ENCODE peak calls at places on chromosomes 6 and 20, in eight cellular contexts. L, Y, O, T, M, H, S and Q are unnamed samples. For H3K4me1, the result is how much of the 10 kb centered on the place peaks cover.

GRCh38 chr20:53945478-53945877 is 124.9 kb downstream of the BCAS1 start:
- DNase-seq in L (no peak), Y (no peak), O (no peak), T (no peak), M (no peak), H (no peak), S (no peak), Q (no peak)

GRCh38 chr6:109059591-109060021 is 35.0 kb downstream of the SESN1 start:
- DNase-seq in L (no peak), Y (no peak), O (peak), T (no peak), M (no peak), H (no peak), S (no peak), Q (no peak)

GRCh38 chr20:37102571-37102970 is 6.8 kb upstream of the RBL1 start:
- DNase-seq in L (no peak), Y (no peak), O (no peak), T (no peak), M (no peak), H (no peak), S (peak), Q (no peak)

GRCh38 chr20:16846011-16846410 is 97.9 kb downstream of the OTOR start:
- DNase-seq in L (no peak), Y (no peak), O (no peak), T (no peak), M (no peak), H (no peak), S (no peak), Q (no peak)

GRCh38 chr20:25059866-25060465 is 2.0 kb upstream of the ACSS1 start:
- DNase-seq in L (peak), Y (no peak), O (no peak), T (no peak), M (peak), H (no peak), S (no peak), Q (peak)

GRCh38 chr6:27582928-27583725 is 110.2 kb upstream of the ZNF184 start:
- DNase-seq in L (no peak), Y (no peak), O (no peak), T (peak), M (no peak), H (no peak), S (peak), Q (peak)

GRCh38 chr6:168301648-168302398 is 17.8 kb downstream of the DACT2 start:
- DNase-seq in L (peak), Y (no peak), O (no peak), T (no peak), M (no peak), H (no peak), S (no peak), Q (peak)

GRCh38 chr6:29631860-29632731 is 887 bp downstream of the GABBR1 start:
- DNase-seq in L (peak), Y (peak), O (peak), T (peak), M (peak), H (peak), S (peak), Q (peak)

GRCh38 chr20:1062334-1063015 is 55.9 kb upstream of the PSMF1 start:
- DNase-seq in L (peak), Y (no peak), O (no peak), T (no peak), M (no peak), H (no peak), S (no peak), Q (peak)

GRCh38 chr20:11379257-11380011 is 538.3 kb upstream of the BTBD3 start:
- DNase-seq in L (no peak), Y (no peak), O (no peak), T (peak), M (no peak), H (peak), S (no peak), Q (no peak)

GRCh38 chr20:20463933-20464374 is 96.0 kb downstream of the INSM1 start:
- DNase-seq in L (no peak), Y (no peak), O (no peak), T (no peak), M (no peak), H (no peak), S (peak), Q (no peak)

GRCh38 chr20:56759741-56760278 is 130.7 kb downstream of the TFAP2C start:
- DNase-seq in L (no peak), Y (no peak), O (no peak), T (no peak), M (no peak), H (no peak), S (no peak), Q (no peak)

GRCh38 chr6:7073810-7074525 is 33.8 kb upstream of the RREB1 start:
- DNase-seq in L (peak), Y (peak), O (peak), T (no peak), M (no peak), H (peak), S (no peak), Q (peak)

GRCh38 chr20:4949833-4950178 is 51.5 kb downstream of the SLC23A2 start:
- DNase-seq in L (no peak), Y (no peak), O (no peak), T (peak), M (no peak), H (no peak), S (peak), Q (no peak)

GRCh38 chr20:47614703-47615309 is 113.1 kb downstream of the NCOA3 start:
- DNase-seq in L (no peak), Y (no peak), O (no peak), T (no peak), M (no peak), H (no peak), S (no peak), Q (no peak)

GRCh38 chr20:57866250-57867106 is 156.7 kb upstream of the PMEPA1 start:
- DNase-seq in L (no peak), Y (peak), O (no peak), T (no peak), M (peak), H (no peak), S (no peak), Q (no peak)

GRCh38 chr6:111417181-111417585 is 65.8 kb downstream of the REV3L start:
- DNase-seq in L (no peak), Y (no peak), O (no peak), T (peak), M (peak), H (no peak), S (no peak), Q (peak)

GRCh38 chr20:3701061-3701998 is 11.1 kb downstream of the SIGLEC1 start:
- DNase-seq in L (no peak), Y (no peak), O (no peak), T (no peak), M (no peak), H (no peak), S (no peak), Q (no peak)

GRCh38 chr6:13409991-13410390 is 77.4 kb downstream of the GFOD1 start:
- DNase-seq in L (no peak), Y (no peak), O (no peak), T (no peak), M (no peak), H (no peak), S (no peak), Q (no peak)

GRCh38 chr20:18363708-18364107 is 75.4 kb downstream of the ZNF133 start:
- DNase-seq in L (no peak), Y (no peak), O (no peak), T (no peak), M (no peak), H (no peak), S (no peak), Q (no peak)

GRCh38 chr20:50415516-50416268 is 94.5 kb upstream of the PTPN1 start:
- DNase-seq in L (peak), Y (no peak), O (no peak), T (peak), M (peak), H (peak), S (no peak), Q (peak)

GRCh38 chr6:132214716-132215115 is 186.6 kb downstream of the MOXD1 start:
- DNase-seq in L (no peak), Y (no peak), O (no peak), T (no peak), M (no peak), H (no peak), S (no peak), Q (no peak)

GRCh38 chr20:63533871-63534393 is 3.2 kb downstream of the PTK6 start:
- DNase-seq in L (peak), Y (no peak), O (no peak), T (no peak), M (no peak), H (peak), S (no peak), Q (peak)

GRCh38 chr20:53530440-53530839 is 63.2 kb downstream of the ZNF217 start:
- DNase-seq in L (no peak), Y (no peak), O (no peak), T (no peak), M (no peak), H (no peak), S (no peak), Q (no peak)

GRCh38 chr6:12254228-12254627 is 35.9 kb upstream of the EDN1 start:
- DNase-seq in L (no peak), Y (no peak), O (no peak), T (no peak), M (no peak), H (no peak), S (no peak), Q (no peak)

GRCh38 chr6:128519132-128519930 is 1.1 kb downstream of the PTPRK start:
- DNase-seq in L (peak), Y (peak), O (peak), T (peak), M (peak), H (peak), S (no peak), Q (peak)

GRCh38 chr6:105318660-105319059 is 84.2 kb downstream of the PREP start:
- DNase-seq in L (no peak), Y (no peak), O (no peak), T (no peak), M (no peak), H (no peak), S (no peak), Q (no peak)

GRCh38 chr6:3919130-3919628 is 70.0 kb downstream of the FAM50B start:
- DNase-seq in L (no peak), Y (no peak), O (no peak), T (no peak), M (no peak), H (no peak), S (no peak), Q (no peak)

GRCh38 chr20:47352332-47353223 is 3.9 kb downstream of the ZMYND8 start:
- DNase-seq in L (peak), Y (no peak), O (no peak), T (no peak), M (no peak), H (peak), S (peak), Q (peak)

GRCh38 chr6:133288662-133289061 is 47.5 kb downstream of the EYA4 start:
- DNase-seq in L (no peak), Y (no peak), O (no peak), T (no peak), M (no peak), H (no peak), S (no peak), Q (no peak)

GRCh38 chr6:51526049-51526448 is 561.4 kb downstream of the PKHD1 start:
- DNase-seq in L (no peak), Y (no peak), O (no peak), T (no peak), M (no peak), H (no peak), S (no peak), Q (no peak)

GRCh38 chr6:39790772-39791171 is 1.4 kb upstream of the DAAM2 start:
- DNase-seq in L (no peak), Y (no peak), O (no peak), T (no peak), M (no peak), H (no peak), S (no peak), Q (no peak)

GRCh38 chr20:50068041-50068651 is 44.8 kb downstream of the UBE2V1 start:
- DNase-seq in L (no peak), Y (no peak), O (no peak), T (no peak), M (no peak), H (peak), S (no peak), Q (no peak)

GRCh38 chr20:15867899-15868298 is 705.3 kb downstream of the KIF16B start:
- DNase-seq in L (no peak), Y (no peak), O (no peak), T (peak), M (no peak), H (no peak), S (peak), Q (no peak)

GRCh38 chr20:63743210-63743970 is 3.8 kb downstream of the SLC2A4RG start:
- DNase-seq in L (no peak), Y (no peak), O (no peak), T (no peak), M (peak), H (peak), S (no peak), Q (no peak)

GRCh38 chr20:33650753-33651561 is 11.2 kb upstream of the C20orf144 start:
- DNase-seq in L (peak), Y (no peak), O (no peak), T (no peak), M (peak), H (no peak), S (no peak), Q (peak)

GRCh38 chr6:163333686-163334085 is 80.8 kb upstream of the QKI start:
- DNase-seq in L (no peak), Y (no peak), O (no peak), T (no peak), M (no peak), H (no peak), S (no peak), Q (no peak)
- H3K4me1 ChIP-seq in L (under half), Y (under half), O (under half), T (under half), M (under half), H (under half), S (under half), Q (under half)

GRCh38 chr6:15245361-15246216 is at the start of gene JARID2:
- DNase-seq in L (peak), Y (peak), O (peak), T (peak), M (peak), H (peak), S (peak), Q (peak)

GRCh38 chr6:15242937-15243614 is 2.8 kb upstream of the JARID2 start:
- DNase-seq in L (no peak), Y (no peak), O (no peak), T (no peak), M (no peak), H (no peak), S (no peak), Q (no peak)

GRCh38 chr6:15244605-15245360 is 1.1 kb upstream of the JARID2 start:
- DNase-seq in L (peak), Y (no peak), O (peak), T (peak), M (peak), H (no peak), S (peak), Q (peak)

GRCh38 chr6:15242503-15242902 is 3.4 kb upstream of the JARID2 start:
- DNase-seq in L (no peak), Y (no peak), O (no peak), T (no peak), M (no peak), H (no peak), S (no peak), Q (no peak)

GRCh38 chr6:15243994-15244604 is 1.8 kb upstream of the JARID2 start:
- DNase-seq in L (no peak), Y (no peak), O (no peak), T (no peak), M (no peak), H (no peak), S (no peak), Q (no peak)
- H3K4me3 ChIP-seq in L (peak), Y (peak), O (peak), T (peak), M (peak), H (peak), S (peak), Q (no peak)

DNA sequence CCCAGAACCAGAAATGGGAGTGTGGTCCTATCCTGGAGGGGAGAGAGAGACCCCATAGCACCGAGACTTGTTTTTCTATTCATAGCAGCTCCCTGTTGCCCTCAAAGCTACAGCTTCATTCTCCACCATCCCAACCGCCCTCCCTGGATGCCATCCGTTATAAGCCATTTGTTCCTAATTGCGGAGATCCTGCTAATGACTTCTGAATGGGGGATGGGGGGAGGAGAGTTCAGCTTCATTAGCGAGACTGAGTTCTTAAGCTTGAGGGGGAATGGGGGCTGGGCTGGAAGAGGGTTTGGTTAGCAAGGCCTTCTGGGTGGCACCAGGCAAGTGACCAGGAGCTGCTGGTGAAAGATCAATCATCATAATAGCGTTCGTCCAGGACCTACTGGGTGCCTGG is 27.1 kb downstream of the FOXP4 start:
- DNase-seq in L (no peak), Y (no peak), O (no peak), T (no peak), M (no peak), H (no peak), S (no peak), Q (no peak)
- H3K4me1 ChIP-seq in L (under half), Y (under half), O (under half), T (under half), M (under half), H (under half), S (under half), Q (under half)

GRCh38 chr20:44219791-44220190 is 9.2 kb upstream of the OSER1 start:
- DNase-seq in L (no peak), Y (no peak), O (no peak), T (no peak), M (no peak), H (no peak), S (no peak), Q (no peak)

GRCh38 chr20:44219287-44219686 is 8.7 kb upstream of the OSER1 start:
- DNase-seq in L (no peak), Y (no peak), O (peak), T (no peak), M (no peak), H (no peak), S (peak), Q (no peak)

GRCh38 chr20:44218441-44218840 is 7.9 kb upstream of the OSER1 start:
- DNase-seq in L (no peak), Y (peak), O (peak), T (no peak), M (no peak), H (no peak), S (no peak), Q (no peak)

GRCh38 chr20:44215125-44215524 is 4.6 kb upstream of the OSER1 start:
- DNase-seq in L (peak), Y (peak), O (peak), T (peak), M (peak), H (peak), S (peak), Q (peak)

DNA sequence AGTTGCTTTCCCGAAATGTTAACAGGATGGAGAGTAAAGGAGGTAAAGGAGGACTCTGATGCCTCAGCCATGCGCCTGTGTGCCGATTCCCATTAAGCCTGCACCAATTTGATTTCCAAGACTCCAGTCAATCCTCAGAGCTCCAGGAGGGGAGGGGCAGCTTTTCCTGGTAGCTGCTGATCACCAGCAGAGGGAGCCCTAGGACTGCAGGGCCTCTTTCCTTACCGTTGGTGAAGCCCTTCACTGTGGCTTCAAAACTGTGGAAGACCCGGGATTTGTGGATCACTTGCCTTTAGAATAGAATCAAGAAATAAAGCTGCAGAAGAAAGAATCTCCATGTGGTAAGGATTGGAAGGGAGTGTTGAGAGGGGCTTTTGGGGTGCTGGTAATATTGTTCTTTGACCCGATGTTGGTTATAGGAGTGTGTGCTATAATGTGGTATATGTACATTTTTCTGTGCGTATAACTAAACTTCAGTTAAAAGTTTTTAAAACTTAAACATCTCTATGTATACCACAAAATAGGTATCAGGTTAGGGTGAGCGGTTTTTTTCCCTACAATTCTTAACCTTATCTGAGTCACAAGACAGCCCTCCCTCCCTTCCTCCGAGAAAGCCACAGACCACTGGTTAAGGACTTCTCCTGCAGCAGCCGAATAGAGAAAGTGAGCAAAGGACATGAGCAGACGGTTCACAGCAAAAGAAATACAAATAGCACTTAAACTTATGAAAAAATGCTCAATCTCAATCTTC is 6.9 kb upstream of the OSER1 start:
- DNase-seq in L (peak), Y (peak), O (peak), T (peak), M (no peak), H (peak), S (peak), Q (peak)
- H3K4me3 ChIP-seq in L (no peak), Y (peak), O (peak), T (no peak), M (no peak), H (no peak), S (no peak), Q (no peak)

GRCh38 chr20:62241501-62241900 is 3.2 kb downstream of the OSBPL2 start:
- DNase-seq in L (peak), Y (no peak), O (no peak), T (no peak), M (no peak), H (peak), S (no peak), Q (peak)
- H3K4me1 ChIP-seq in L (under half), Y (under half), O (under half), T (under half), M (under half), H (under half), S (under half), Q (under half)

GRCh38 chr6:125750692-125751333 is 1.4 kb downstream of the HEY2 start:
- DNase-seq in L (no peak), Y (no peak), O (no peak), T (no peak), M (no peak), H (no peak), S (no peak), Q (no peak)

GRCh38 chr6:125748534-125749111 is 809 bp upstream of the HEY2 start:
- DNase-seq in L (no peak), Y (no peak), O (peak), T (no peak), M (no peak), H (no peak), S (peak), Q (no peak)

GRCh38 chr6:125749112-125749863 is at the start of gene HEY2:
- DNase-seq in L (peak), Y (peak), O (peak), T (peak), M (peak), H (peak), S (peak), Q (peak)

GRCh38 chr6:125751334-125751916 is 2.0 kb downstream of the HEY2 start:
- DNase-seq in L (no peak), Y (no peak), O (no peak), T (no peak), M (no peak), H (no peak), S (no peak), Q (no peak)

DNA sequence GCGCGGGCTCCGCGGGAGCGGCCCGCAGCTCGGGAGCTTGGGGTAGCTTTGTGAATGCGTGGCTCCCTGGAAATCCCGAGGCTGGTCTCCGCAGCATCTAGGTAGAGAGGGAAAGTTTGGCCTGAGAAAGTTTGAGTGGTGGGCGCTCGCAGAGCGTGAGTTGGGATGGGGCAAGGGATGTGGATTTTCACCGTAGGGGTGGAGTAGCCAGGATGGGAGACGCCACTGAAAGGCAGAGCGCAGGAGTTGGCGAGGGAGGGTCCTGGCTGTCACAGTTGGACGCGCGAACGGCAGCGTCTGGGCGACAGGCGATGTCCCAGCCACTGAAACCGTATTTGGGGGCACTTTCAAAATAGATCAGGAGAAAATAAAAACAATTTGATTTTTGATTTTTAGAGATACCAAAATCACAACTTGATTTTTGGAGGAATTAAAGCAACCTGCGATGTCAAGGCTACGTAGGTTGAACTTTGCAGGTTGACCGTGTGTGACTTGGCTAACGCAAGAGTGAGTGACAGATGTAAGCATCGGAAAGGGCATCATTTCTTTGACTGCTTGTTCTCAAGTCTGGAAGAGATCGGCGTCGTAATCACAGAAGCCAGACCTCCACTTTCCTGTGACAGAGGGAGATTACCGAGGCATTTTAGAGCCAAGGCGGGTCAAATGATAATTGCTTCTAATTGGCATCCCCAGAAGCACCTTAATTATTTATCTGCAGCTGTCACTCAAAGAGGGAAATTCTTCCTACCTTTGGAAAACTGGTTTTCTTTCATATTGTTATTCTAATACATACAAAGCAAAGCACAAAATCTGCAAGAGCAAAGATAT is 646 bp downstream of the HEY2 start:
- DNase-seq in L (peak), Y (no peak), O (peak), T (no peak), M (no peak), H (peak), S (no peak), Q (no peak)
- H3K4me3 ChIP-seq in L (peak), Y (peak), O (peak), T (peak), M (peak), H (peak), S (peak), Q (peak)